ENCODE peak calls at places on chromosomes 13 and 19, in five cellular contexts. One of them, this sample, is unnamed. For H3K27me3 and H3K36me3, the result is how much of the 10 kb centered on the place peaks cover.

GRCh38 chr13:59024434-59024833 is 1139.3 kb downstream of the DIAPH3 start:
- DNase-seq in cardiac muscle cell: no peak
- DNase-seq in sigmoid colon: no peak
- DNase-seq in upper lobe of right lung: no peak
- DNase-seq in mesendoderm: no peak
- DNase-seq in this sample: no peak

GRCh38 chr19:30379841-30380610 is 7.8 kb downstream of the ZNF536 start:
- DNase-seq in mesendoderm: no peak
- DNase-seq in cardiac muscle cell: no peak
- DNase-seq in upper lobe of right lung: no peak
- DNase-seq in sigmoid colon: peak
- DNase-seq in this sample: no peak

GRCh38 chr13:35489050-35489449 is 12.6 kb upstream of the MAB21L1 start:
- DNase-seq in upper lobe of right lung: no peak
- DNase-seq in cardiac muscle cell: no peak
- DNase-seq in sigmoid colon: no peak
- DNase-seq in mesendoderm: no peak
- DNase-seq in this sample: no peak

GRCh38 chr13:98508280-98509074 is 68.4 kb downstream of the STK24 start:
- DNase-seq in sigmoid colon: no peak
- DNase-seq in upper lobe of right lung: no peak
- DNase-seq in cardiac muscle cell: peak
- DNase-seq in mesendoderm: peak
- DNase-seq in this sample: no peak

GRCh38 chr19:45939792-45940514 is 25.4 kb upstream of the NANOS2 start:
- DNase-seq in mesendoderm: no peak
- DNase-seq in cardiac muscle cell: no peak
- DNase-seq in sigmoid colon: no peak
- DNase-seq in upper lobe of right lung: no peak
- DNase-seq in this sample: no peak

GRCh38 chr13:25571237-25571636 is 199.5 kb downstream of the ATP8A2 start:
- DNase-seq in upper lobe of right lung: no peak
- DNase-seq in sigmoid colon: no peak
- DNase-seq in mesendoderm: no peak
- DNase-seq in cardiac muscle cell: no peak
- DNase-seq in this sample: no peak

GRCh38 chr19:38173324-38174041 is 50.5 kb downstream of the DPF1 start:
- DNase-seq in sigmoid colon: no peak
- DNase-seq in upper lobe of right lung: no peak
- DNase-seq in mesendoderm: no peak
- DNase-seq in cardiac muscle cell: no peak
- DNase-seq in this sample: no peak

GRCh38 chr13:67225252-67226159 is 4.6 kb downstream of the PCDH9 start:
- DNase-seq in sigmoid colon: no peak
- DNase-seq in mesendoderm: no peak
- DNase-seq in upper lobe of right lung: no peak
- DNase-seq in cardiac muscle cell: no peak
- DNase-seq in this sample: no peak

GRCh38 chr13:73224708-73225107 is 165.9 kb downstream of the KLF5 start:
- DNase-seq in upper lobe of right lung: no peak
- DNase-seq in cardiac muscle cell: peak
- DNase-seq in mesendoderm: no peak
- DNase-seq in sigmoid colon: no peak
- DNase-seq in this sample: no peak

GRCh38 chr19:4922530-4923378 is 13.5 kb downstream of the UHRF1 start:
- DNase-seq in cardiac muscle cell: no peak
- DNase-seq in sigmoid colon: no peak
- DNase-seq in upper lobe of right lung: no peak
- DNase-seq in mesendoderm: no peak
- DNase-seq in this sample: peak
- H3K27ac ChIP-seq in cardiac muscle cell: peak
- H3K27ac ChIP-seq in sigmoid colon: no peak
- H3K27ac ChIP-seq in upper lobe of right lung: no peak
- H3K27ac ChIP-seq in mesendoderm: no peak
- H3K27ac ChIP-seq in this sample: peak

GRCh38 chr19:13502231-13502630 is 4.0 kb downstream of the CACNA1A start:
- DNase-seq in upper lobe of right lung: no peak
- DNase-seq in mesendoderm: no peak
- DNase-seq in cardiac muscle cell: no peak
- DNase-seq in sigmoid colon: no peak
- DNase-seq in this sample: no peak
- H3K27me3 ChIP-seq in upper lobe of right lung: half or more
- H3K27me3 ChIP-seq in mesendoderm: under half
- H3K27me3 ChIP-seq in cardiac muscle cell: under half
- H3K27me3 ChIP-seq in sigmoid colon: under half
- H3K27me3 ChIP-seq in this sample: half or more

GRCh38 chr19:13968999-13969398 is 16.7 kb downstream of the DCAF15 start:
- DNase-seq in cardiac muscle cell: no peak
- DNase-seq in mesendoderm: no peak
- DNase-seq in upper lobe of right lung: no peak
- DNase-seq in sigmoid colon: no peak
- DNase-seq in this sample: no peak
- H3K36me3 ChIP-seq in cardiac muscle cell: under half
- H3K36me3 ChIP-seq in mesendoderm: under half
- H3K36me3 ChIP-seq in upper lobe of right lung: half or more
- H3K36me3 ChIP-seq in sigmoid colon: under half
- H3K36me3 ChIP-seq in this sample: half or more

GRCh38 chr19:516884-517424 is 9.7 kb downstream of the TPGS1 start:
- DNase-seq in sigmoid colon: no peak
- DNase-seq in mesendoderm: peak
- DNase-seq in upper lobe of right lung: no peak
- DNase-seq in cardiac muscle cell: no peak
- DNase-seq in this sample: no peak
- H3K27ac ChIP-seq in sigmoid colon: no peak
- H3K27ac ChIP-seq in mesendoderm: peak
- H3K27ac ChIP-seq in upper lobe of right lung: no peak
- H3K27ac ChIP-seq in cardiac muscle cell: peak
- H3K27ac ChIP-seq in this sample: no peak